ENCODE peak calls at places on chromosomes 3 and 15, in nine cellular contexts. Z is heart right ventricle, F is sigmoid colon, U is pancreas, H is stomach, O is heart left ventricle, M is body of pancreas, R is Panc1, Q is Peyer's patch. Y is an unnamed sample. For H3K36me3 and H3K27me3, the result is how much of the 10 kb centered on the place peaks cover.

GRCh38 chr3:146968204-146968651 is 363.1 kb upstream of the PLSCR5 start:
- DNase-seq in U (no peak), H (no peak), Q (no peak), F (no peak), R (no peak), Z (no peak), M (no peak), O (no peak), Y (no peak)

GRCh38 chr3:123295171-123295900 is 93.6 kb downstream of the SEC22A start:
- DNase-seq in Z (no peak), U (no peak), M (no peak), O (no peak), F (peak), H (no peak), R (no peak), Q (no peak), Y (no peak)

GRCh38 chr3:77620009-77620408 is 580.1 kb downstream of the ROBO2 start:
- DNase-seq in Q (no peak), Z (no peak), M (no peak), R (no peak), U (no peak), F (no peak), H (no peak), O (no peak), Y (no peak)

GRCh38 chr3:161108840-161109239 is 3.7 kb upstream of the B3GALNT1 start:
- DNase-seq in H (no peak), Z (no peak), F (no peak), Q (no peak), U (no peak), R (no peak), O (no peak), M (no peak), Y (no peak)

GRCh38 chr3:41267975-41268640 is 68.8 kb downstream of the CTNNB1 start:
- DNase-seq in Z (no peak), O (no peak), R (peak), M (no peak), H (no peak), Q (no peak), U (no peak), F (no peak), Y (no peak)

GRCh38 chr15:36775209-36775608 is 195.8 kb downstream of the CDIN1 start:
- DNase-seq in Z (no peak), R (no peak), Q (no peak), O (no peak), M (no peak), F (no peak), H (no peak), U (no peak), Y (no peak)

GRCh38 chr3:17894434-17895060 is 152.1 kb upstream of the TBC1D5 start:
- DNase-seq in U (no peak), F (no peak), Q (no peak), Z (no peak), R (peak), M (peak), O (no peak), H (peak), Y (no peak)

GRCh38 chr3:123723527-123724168 is 138.8 kb upstream of the HACD2 start:
- DNase-seq in U (peak), O (no peak), R (peak), F (peak), Q (no peak), M (peak), H (peak), Z (no peak), Y (peak)

GRCh38 chr3:104133630-104134029 is 1233.1 kb upstream of the ALCAM start:
- DNase-seq in R (no peak), U (no peak), Z (no peak), M (no peak), H (no peak), O (no peak), F (no peak), Q (no peak), Y (no peak)

GRCh38 chr3:169382309-169382708 is 281.2 kb downstream of the MECOM start:
- DNase-seq in F (no peak), U (no peak), Q (no peak), H (no peak), O (no peak), M (no peak), R (no peak), Z (no peak), Y (no peak)

GRCh38 chr3:64059484-64059883 is 36.2 kb upstream of the PSMD6 start:
- DNase-seq in F (no peak), Q (no peak), O (no peak), R (no peak), M (no peak), Z (no peak), U (no peak), H (no peak), Y (no peak)

DNA sequence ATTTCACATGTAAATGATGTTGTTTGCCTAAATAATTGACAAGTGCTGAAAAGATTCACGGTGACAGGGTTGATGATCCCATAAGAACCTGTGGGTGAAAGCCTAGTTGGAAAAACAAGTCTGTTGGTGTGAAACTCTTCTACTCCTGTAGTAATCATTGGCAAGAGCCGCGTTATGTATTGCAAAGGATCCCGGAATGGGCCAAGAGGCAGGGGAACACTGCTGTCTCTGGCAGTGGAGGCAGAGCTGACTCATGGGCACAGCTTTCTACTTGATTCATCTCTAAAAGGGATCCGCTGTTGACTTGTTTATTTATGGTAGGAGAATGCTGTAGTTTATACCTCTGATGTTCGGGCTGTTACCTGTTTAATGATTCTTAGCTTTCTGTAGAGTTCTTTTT is 63.1 kb downstream of the MAP6D1 start:
- DNase-seq in Z (no peak), U (no peak), Q (no peak), R (no peak), O (no peak), H (no peak), M (no peak), F (no peak), Y (no peak)
- H3K36me3 ChIP-seq in Z (half or more), U (under half), Q (under half), R (under half), O (half or more), H (half or more), M (under half), F (under half), Y (under half)

DNA sequence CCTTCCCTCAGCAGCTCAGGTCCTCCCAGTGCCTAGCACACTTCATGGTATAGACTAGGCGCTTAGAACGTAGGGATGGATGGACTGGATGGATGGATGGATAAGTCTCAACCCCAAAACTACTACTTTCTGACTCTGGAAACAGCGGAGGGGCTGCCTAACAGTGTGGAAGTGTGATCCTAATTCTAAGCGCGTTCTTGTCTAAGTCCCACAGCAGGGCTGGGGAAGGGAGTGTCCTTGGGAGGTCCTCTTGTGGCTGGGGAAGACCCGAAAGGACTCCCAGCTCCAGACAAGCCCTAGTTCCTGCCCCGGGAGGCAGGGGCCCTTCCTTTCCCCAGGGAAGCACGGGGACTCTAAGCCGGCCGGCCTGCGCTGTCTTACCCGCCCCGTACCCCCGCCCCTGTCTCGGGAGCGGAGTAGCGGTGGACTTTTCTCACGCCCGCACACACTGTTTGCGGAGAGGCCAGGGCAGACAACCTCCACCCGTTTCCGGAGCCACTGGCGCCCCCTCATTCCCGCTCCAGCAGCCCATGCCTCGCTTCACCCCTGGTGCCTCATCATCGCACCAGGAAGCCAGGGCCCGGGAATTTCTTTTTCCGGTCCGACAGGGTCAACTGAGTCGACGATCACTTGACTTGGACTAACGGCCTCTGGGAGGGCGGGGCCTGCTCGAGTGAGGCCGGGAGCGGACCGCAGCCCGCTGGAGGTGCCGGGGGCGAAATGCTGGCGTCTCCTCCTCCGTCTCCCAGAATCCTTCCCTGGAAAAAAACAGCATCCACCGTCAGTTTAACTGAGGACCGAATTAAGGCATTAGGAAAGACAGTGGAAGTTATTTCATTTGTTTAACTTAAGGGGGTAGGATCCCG is 133.3 kb downstream of the TBC1D2B start:
- DNase-seq in H (peak), Z (peak), R (no peak), U (peak), O (peak), Q (peak), F (peak), M (peak), Y (peak)
- H3K4me3 ChIP-seq in H (peak), Z (peak), R (peak), U (peak), O (peak), Q (peak), F (peak), M (peak), Y (peak)

DNA sequence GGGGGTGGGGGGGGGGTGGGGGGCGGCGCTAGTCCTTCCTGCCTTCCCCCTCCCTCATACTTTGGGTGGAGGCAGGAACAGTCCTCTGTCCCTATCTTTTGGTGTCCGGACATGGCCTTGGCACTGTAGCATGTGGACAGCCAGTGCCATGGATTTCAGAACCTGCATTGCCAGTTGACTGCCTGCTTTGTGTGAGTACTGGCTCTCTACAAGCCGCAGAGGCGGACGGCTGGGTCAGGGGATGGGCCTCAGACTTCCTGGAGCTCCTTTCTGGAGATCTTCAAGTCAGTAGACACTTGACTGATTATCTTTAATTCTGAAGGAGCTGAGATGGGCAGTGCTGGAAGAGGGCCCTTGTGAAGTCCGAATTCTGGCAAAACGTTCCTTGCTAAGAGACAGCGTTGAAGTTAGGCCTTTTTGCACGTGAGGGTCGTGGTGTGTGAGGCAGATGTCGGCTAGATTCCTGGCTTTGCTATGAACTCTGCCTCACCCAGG is 2.5 kb downstream of the CLDN11 start:
- DNase-seq in Z (no peak), R (no peak), M (no peak), U (no peak), H (no peak), Q (no peak), O (no peak), F (no peak), Y (no peak)
- H3K27me3 ChIP-seq in Z (under half), R (under half), M (under half), U (under half), H (under half), Q (under half), O (under half), F (under half), Y (under half)

GRCh38 chr3:196790636-196791035 is 51.0 kb downstream of the PAK2 start:
- DNase-seq in U (no peak), O (no peak), H (no peak), Q (no peak), Z (no peak), F (no peak), R (no peak), M (no peak), Y (no peak)
- H3K36me3 ChIP-seq in U (under half), O (under half), H (under half), Q (under half), Z (under half), F (under half), R (under half), M (under half), Y (under half)

Y was measured in GM06990.